ENCODE peak calls at places on chromosomes 6 and 20, in six cellular contexts. One of them, this sample, is unnamed.

GRCh38 chr6:6591778-6592388 is 3.4 kb downstream of the LY86 start:
- DNase-seq in GM23248: no peak
- DNase-seq in posterior cingulate gyrus: no peak
- DNase-seq in M059J: no peak
- DNase-seq in Panc1: no peak
- DNase-seq in epithelial cell of esophagus: no peak
- DNase-seq in this sample: no peak

GRCh38 chr6:96499781-96500180 is 21.8 kb upstream of the UFL1 start:
- DNase-seq in GM23248: no peak
- DNase-seq in posterior cingulate gyrus: no peak
- DNase-seq in M059J: no peak
- DNase-seq in Panc1: no peak
- DNase-seq in epithelial cell of esophagus: no peak
- DNase-seq in this sample: no peak

GRCh38 chr20:63527184-63527583 is 6.6 kb downstream of the PPDPF start:
- DNase-seq in GM23248: no peak
- DNase-seq in posterior cingulate gyrus: no peak
- DNase-seq in M059J: no peak
- DNase-seq in Panc1: no peak
- DNase-seq in epithelial cell of esophagus: no peak
- DNase-seq in this sample: no peak

GRCh38 chr6:4913705-4914411 is 90.0 kb downstream of the RPP40 start:
- DNase-seq in GM23248: no peak
- DNase-seq in posterior cingulate gyrus: no peak
- DNase-seq in M059J: peak; percentile 52
- DNase-seq in Panc1: no peak
- DNase-seq in epithelial cell of esophagus: peak; percentile 51
- DNase-seq in this sample: no peak

GRCh38 chr6:135144678-135145508 is 36.2 kb upstream of the MYB start:
- DNase-seq in GM23248: peak; percentile 56
- DNase-seq in posterior cingulate gyrus: no peak
- DNase-seq in M059J: peak; percentile 61
- DNase-seq in Panc1: no peak
- DNase-seq in epithelial cell of esophagus: peak; percentile 50
- DNase-seq in this sample: no peak

GRCh38 chr6:68400396-68400795 is 234.7 kb upstream of the ADGRB3 start:
- DNase-seq in GM23248: no peak
- DNase-seq in posterior cingulate gyrus: no peak
- DNase-seq in M059J: no peak
- DNase-seq in Panc1: no peak
- DNase-seq in epithelial cell of esophagus: no peak
- DNase-seq in this sample: no peak

GRCh38 chr6:111361648-111362047 is 121.4 kb downstream of the REV3L start:
- DNase-seq in GM23248: peak; percentile 79
- DNase-seq in posterior cingulate gyrus: peak; percentile 34
- DNase-seq in M059J: peak; percentile 45
- DNase-seq in Panc1: peak; percentile 17
- DNase-seq in epithelial cell of esophagus: peak; percentile 28
- DNase-seq in this sample: no peak

GRCh38 chr6:2818593-2818992 is 23.1 kb downstream of the SERPINB1 start:
- DNase-seq in GM23248: peak; percentile 69
- DNase-seq in posterior cingulate gyrus: no peak
- DNase-seq in M059J: peak; percentile 61
- DNase-seq in Panc1: no peak
- DNase-seq in epithelial cell of esophagus: peak; percentile 69
- DNase-seq in this sample: no peak

GRCh38 chr6:145875496-145876244 is 61.1 kb upstream of the FBXO30 start:
- DNase-seq in GM23248: peak; percentile 22
- DNase-seq in posterior cingulate gyrus: no peak
- DNase-seq in M059J: no peak
- DNase-seq in Panc1: no peak
- DNase-seq in epithelial cell of esophagus: no peak
- DNase-seq in this sample: no peak

GRCh38 chr6:54646551-54647300 is 199.8 kb upstream of the FAM83B start:
- DNase-seq in GM23248: no peak
- DNase-seq in posterior cingulate gyrus: no peak
- DNase-seq in M059J: no peak
- DNase-seq in Panc1: no peak
- DNase-seq in epithelial cell of esophagus: no peak
- DNase-seq in this sample: no peak

GRCh38 chr20:24470031-24470781 is 777 bp downstream of the SYNDIG1 start:
- DNase-seq in GM23248: peak; percentile 50
- DNase-seq in posterior cingulate gyrus: peak; percentile 37
- DNase-seq in M059J: no peak
- DNase-seq in Panc1: no peak
- DNase-seq in epithelial cell of esophagus: peak; percentile 26
- DNase-seq in this sample: peak; percentile 76

GRCh38 chr6:47106216-47106615 is 64.1 kb upstream of the ADGRF1 start:
- DNase-seq in GM23248: no peak
- DNase-seq in posterior cingulate gyrus: no peak
- DNase-seq in M059J: peak; percentile 54
- DNase-seq in Panc1: no peak
- DNase-seq in epithelial cell of esophagus: no peak
- DNase-seq in this sample: no peak

GRCh38 chr6:158284340-158285210 is 27.7 kb upstream of the TULP4 start:
- DNase-seq in GM23248: peak; percentile 83
- DNase-seq in posterior cingulate gyrus: no peak
- DNase-seq in M059J: peak; percentile 83
- DNase-seq in Panc1: no peak
- DNase-seq in epithelial cell of esophagus: peak; percentile 44
- DNase-seq in this sample: no peak

GRCh38 chr20:25508083-25508770 is 77.1 kb downstream of the NINL start:
- DNase-seq in GM23248: peak; percentile 82
- DNase-seq in posterior cingulate gyrus: no peak
- DNase-seq in M059J: peak; percentile 99
- DNase-seq in Panc1: no peak
- DNase-seq in epithelial cell of esophagus: peak; percentile 28
- DNase-seq in this sample: no peak

GRCh38 chr6:65760285-65760684 is 53.3 kb upstream of the EYS start:
- DNase-seq in GM23248: peak; percentile 0
- DNase-seq in posterior cingulate gyrus: no peak
- DNase-seq in M059J: peak; percentile 73
- DNase-seq in Panc1: no peak
- DNase-seq in epithelial cell of esophagus: peak; percentile 4
- DNase-seq in this sample: no peak

GRCh38 chr20:60035-60918 is 27.2 kb upstream of the DEFB125 start:
- DNase-seq in GM23248: peak; percentile 2
- DNase-seq in posterior cingulate gyrus: no peak
- DNase-seq in M059J: peak; percentile 16
- DNase-seq in Panc1: no peak
- DNase-seq in epithelial cell of esophagus: no peak
- DNase-seq in this sample: no peak

GRCh38 chr6:111377558-111378120 is 105.4 kb downstream of the REV3L start:
- DNase-seq in GM23248: peak; percentile 32
- DNase-seq in posterior cingulate gyrus: no peak
- DNase-seq in M059J: peak; percentile 28
- DNase-seq in Panc1: no peak
- DNase-seq in epithelial cell of esophagus: no peak
- DNase-seq in this sample: no peak

GRCh38 chr6:100267721-100268123 is 197.0 kb downstream of the SIM1 start:
- DNase-seq in GM23248: peak; percentile 9
- DNase-seq in posterior cingulate gyrus: no peak
- DNase-seq in M059J: peak; percentile 90
- DNase-seq in Panc1: no peak
- DNase-seq in epithelial cell of esophagus: peak; percentile 43
- DNase-seq in this sample: no peak

GRCh38 chr6:113690957-113691656 is 166.0 kb upstream of the MARCKS start:
- DNase-seq in GM23248: no peak
- DNase-seq in posterior cingulate gyrus: no peak
- DNase-seq in M059J: no peak
- DNase-seq in Panc1: no peak
- DNase-seq in epithelial cell of esophagus: peak; percentile 62
- DNase-seq in this sample: no peak

GRCh38 chr6:13733178-13733851 is 21.7 kb upstream of the RANBP9 start:
- DNase-seq in GM23248: peak; percentile 92
- DNase-seq in posterior cingulate gyrus: peak; percentile 22
- DNase-seq in M059J: peak; percentile 83
- DNase-seq in Panc1: no peak
- DNase-seq in epithelial cell of esophagus: peak; percentile 79
- DNase-seq in this sample: peak; percentile 1

GRCh38 chr20:35731469-35731788 is 10.6 kb downstream of the RBM39 start:
- DNase-seq in GM23248: no peak
- DNase-seq in posterior cingulate gyrus: no peak
- DNase-seq in M059J: no peak
- DNase-seq in Panc1: no peak
- DNase-seq in epithelial cell of esophagus: no peak
- DNase-seq in this sample: no peak